ENCODE peak calls at places on chromosomes 4 and X, in ten cellular contexts. X, Y, O, S, W, Q, J, V, P and Z are unnamed samples.
A peak's percentile ranks its signal among the peaks of the same experiment; 100 is the strongest.

GRCh38 chrX:12987900-12988594 is 13.1 kb downstream of the TMSB4X start:
- DNase-seq in X (no peak), Y (no peak), O (no peak), S (no peak), W (no peak), Q (no peak), J (no peak), V (no peak), P (no peak), Z (no peak)

GRCh38 chr4:55348436-55348835 is 2.4 kb downstream of the SRD5A3 start:
- DNase-seq in X (no peak), Y (no peak), O (no peak), S (no peak), W (no peak), Q (no peak), J (no peak), V (no peak), P (no peak), Z (no peak)

GRCh38 chr4:82515705-82516104 is 46.1 kb downstream of the TMEM150C start:
- DNase-seq in X (no peak), Y (no peak), O (no peak), S (no peak), W (no peak), Q (no peak), J (peak; percentile 23), V (no peak), P (no peak), Z (no peak)

GRCh38 chrX:10636337-10636736 is 16.0 kb upstream of the MID1 start:
- DNase-seq in X (no peak), Y (no peak), O (peak; percentile 66), S (no peak), W (peak; percentile 74), Q (no peak), J (peak; percentile 22), V (no peak), P (no peak), Z (no peak)

GRCh38 chr4:102343964-102344519 is 1.2 kb downstream of the SLC39A8 start:
- DNase-seq in X (peak; percentile 52), Y (no peak), O (peak; percentile 35), S (no peak), W (no peak), Q (no peak), J (no peak), V (no peak), P (peak; percentile 70), Z (no peak)

GRCh38 chr4:77349361-77349760 is 192.4 kb downstream of the CCNG2 start:
- DNase-seq in X (no peak), Y (no peak), O (no peak), S (no peak), W (no peak), Q (no peak), J (no peak), V (no peak), P (no peak), Z (no peak)

GRCh38 chrX:95117556-95117955 is 1443.5 kb downstream of the FAM133A start:
- DNase-seq in X (no peak), Y (no peak), O (no peak), S (no peak), W (no peak), Q (no peak), J (no peak), V (no peak), P (no peak), Z (no peak)

GRCh38 chr4:169115897-169116254 is 105.8 kb upstream of the CBR4 start:
- DNase-seq in X (no peak), Y (no peak), O (peak; percentile 91), S (no peak), W (peak; percentile 22), Q (no peak), J (no peak), V (no peak), P (no peak), Z (peak; percentile 37)

GRCh38 chr4:76055005-76055404 is 19.1 kb upstream of the CXCL11 start:
- DNase-seq in X (peak; percentile 6), Y (no peak), O (no peak), S (no peak), W (no peak), Q (no peak), J (no peak), V (no peak), P (peak; percentile 20), Z (no peak)

GRCh38 chrX:48711162-48711928 is 14.8 kb downstream of the SUV39H1 start:
- DNase-seq in X (no peak), Y (no peak), O (no peak), S (no peak), W (no peak), Q (no peak), J (no peak), V (no peak), P (no peak), Z (no peak)